ENCODE peak calls at places on chromosomes 4 and X, in eight cellular contexts. S is sigmoid colon, H is testis, N is adrenal gland, B is uterus, V is ovary, E is tibial nerve, F is endothelial cell of umbilical vein. D is an unnamed sample.

GRCh38 chrX:42135583-42136228 is 212.4 kb upstream of the CASK start:
- DNase-seq in E (no peak), N (no peak), F (no peak), S (no peak), H (no peak), V (no peak), B (no peak), D (no peak)

GRCh38 chr4:175953960-175954521 is 111.6 kb upstream of the WDR17 start:
- DNase-seq in S (no peak), E (no peak), V (no peak), B (no peak), N (no peak), H (no peak), F (no peak), D (peak; percentile 2)

GRCh38 chr4:68375667-68376559 is 26.0 kb upstream of the YTHDC1 start:
- DNase-seq in V (peak; percentile 15), N (peak; percentile 48), B (no peak), E (peak; percentile 33), H (peak; percentile 47), F (peak; percentile 67), S (no peak), D (peak; percentile 28)

GRCh38 chr4:6710282-6710681 is 617 bp upstream of the MRFAP1L1 start:
- DNase-seq in H (no peak), F (peak; percentile 9), B (no peak), E (no peak), S (no peak), V (no peak), N (no peak), D (no peak)

GRCh38 chr4:57162499-57163019 is 52.4 kb upstream of the IGFBP7 start:
- DNase-seq in V (no peak), E (no peak), S (no peak), N (no peak), B (no peak), F (no peak), H (no peak), D (no peak)

GRCh38 chrX:41381685-41382084 is 47.7 kb downstream of the DDX3X start:
- DNase-seq in N (peak; percentile 61), S (peak; percentile 79), B (peak; percentile 18), E (peak; percentile 12), F (peak; percentile 56), H (peak; percentile 18), V (peak; percentile 19), D (no peak)

GRCh38 chr4:114997596-114997995 is 115.8 kb downstream of the NDST4 start:
- DNase-seq in V (no peak), F (no peak), N (no peak), S (no peak), E (no peak), H (no peak), B (no peak), D (no peak)

GRCh38 chr4:81946996-81947395 is 426.8 kb downstream of the HNRNPD start:
- DNase-seq in H (no peak), B (no peak), N (no peak), V (no peak), E (no peak), S (no peak), F (no peak), D (no peak)

GRCh38 chr4:82268050-82268825 is 105.6 kb downstream of the HNRNPD start:
- DNase-seq in B (peak; percentile 30), S (peak; percentile 74), V (peak; percentile 53), E (peak; percentile 47), F (peak; percentile 37), N (peak; percentile 69), H (peak; percentile 76), D (no peak)

DNA sequence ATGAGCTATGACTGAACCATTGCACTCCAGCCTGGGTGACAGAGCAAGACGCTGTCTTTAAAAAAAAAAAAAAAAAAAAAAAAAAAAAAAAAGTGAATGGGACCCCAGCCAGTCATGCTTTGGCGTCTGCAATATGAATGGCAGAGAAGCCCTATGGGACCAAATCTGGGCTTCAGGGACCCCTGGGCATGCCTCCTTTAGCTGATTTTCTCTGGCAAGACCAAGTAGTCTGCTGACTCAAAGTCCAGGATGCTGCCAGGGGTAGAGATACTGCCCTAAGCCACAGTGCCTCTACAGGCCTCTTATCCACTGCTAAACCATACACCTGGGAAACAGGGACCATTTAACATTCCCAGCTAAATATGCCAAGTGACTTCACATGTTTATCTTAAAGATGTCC is 6.0 kb downstream of the RPS4X start:
- DNase-seq in B (no peak), H (no peak), N (no peak), V (no peak), S (no peak), F (no peak), E (no peak), D (no peak)
- TF ChIP-seq POLR2A in B (no peak), H (no peak), N (no peak), V (no peak), S (no peak), F (no peak), E (no peak), D (no peak)

DNA sequence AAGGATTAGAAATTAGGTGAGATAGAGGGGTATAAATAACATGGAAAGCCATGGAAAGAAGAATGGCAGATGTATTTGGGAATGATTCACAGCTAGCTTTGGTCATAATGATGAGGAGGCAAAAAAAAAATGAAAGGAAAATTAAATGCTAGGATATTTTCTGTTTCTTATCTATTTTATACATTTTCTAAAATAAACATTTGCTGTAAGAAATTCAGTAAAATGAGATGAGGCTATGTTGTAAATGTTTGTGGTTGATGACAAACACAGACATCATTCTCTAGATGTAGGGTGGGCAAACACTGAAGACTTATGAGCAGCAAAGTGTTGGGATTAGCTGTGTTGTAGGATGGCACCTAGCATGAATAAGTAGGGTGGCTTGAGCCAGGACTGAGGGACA is 407.1 kb downstream of the IL15 start:
- DNase-seq in N (no peak), B (no peak), F (no peak), V (no peak), H (no peak), E (no peak), S (no peak), D (no peak)
- TF ChIP-seq POLR2A in N (no peak), B (no peak), F (no peak), V (no peak), H (no peak), E (no peak), S (no peak), D (no peak)

GRCh38 chrX:136255543-136255942 is 4.3 kb upstream of the MAP7D3 start:
- DNase-seq in B (no peak), H (peak; percentile 22), F (no peak), E (peak; percentile 26), S (no peak), V (peak; percentile 41), N (no peak), D (no peak)

GRCh38 chrX:136246201-136246600 is 5.0 kb downstream of the MAP7D3 start:
- DNase-seq in B (no peak), H (no peak), S (no peak), V (no peak), E (no peak), N (no peak), F (no peak), D (no peak)

GRCh38 chrX:136251042-136251991 is at the start of gene MAP7D3:
- DNase-seq in E (peak; percentile 26), S (peak; percentile 82), F (peak; percentile 29), B (peak; percentile 65), N (peak; percentile 61), V (peak; percentile 56), H (peak; percentile 70), D (peak; percentile 62)

DNA sequence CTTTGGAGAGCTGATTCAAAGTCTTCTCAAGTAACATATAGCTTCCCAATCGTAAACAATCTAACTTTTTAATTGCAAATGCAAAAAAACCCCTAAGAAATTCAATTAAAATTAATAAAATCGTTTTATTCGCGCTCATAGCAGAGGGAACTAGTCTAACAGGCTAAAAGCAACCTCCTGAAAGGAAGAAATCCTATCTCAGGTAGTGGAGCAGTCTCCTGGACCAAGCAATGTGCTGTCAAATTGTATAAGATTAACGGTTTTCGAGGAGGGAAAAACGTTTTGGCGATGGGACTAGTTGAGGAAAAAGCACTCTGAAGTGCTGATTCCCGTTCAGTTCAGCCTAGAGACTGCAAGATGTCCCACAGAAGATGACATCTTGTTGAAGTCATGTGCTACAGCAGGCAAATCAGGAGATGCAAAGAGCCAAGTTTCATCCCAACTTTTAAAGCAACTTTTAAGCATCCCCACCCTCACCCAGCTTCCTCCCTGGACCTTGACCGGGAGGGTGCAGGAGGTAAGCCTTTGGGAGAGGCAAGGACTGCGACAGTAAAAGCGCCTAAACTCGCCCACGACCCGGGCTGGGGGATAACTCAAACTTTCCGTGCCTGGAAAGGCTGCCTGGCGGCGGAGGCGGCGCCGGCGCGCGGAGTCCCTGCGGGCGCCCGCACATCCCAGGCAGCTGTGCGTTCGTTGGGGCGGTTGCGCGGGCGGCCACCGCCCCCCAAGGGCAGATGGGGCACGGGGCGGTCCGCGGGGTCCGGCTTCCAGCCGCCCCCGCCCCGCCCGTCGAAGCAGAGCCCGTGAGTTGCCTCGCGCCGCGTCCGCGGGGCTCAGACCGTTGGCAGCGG is 784 bp downstream of the MAP7D3 start:
- DNase-seq in H (peak; percentile 23), V (no peak), F (peak; percentile 41), N (no peak), S (no peak), B (no peak), E (peak; percentile 14), D (peak; percentile 25)
- TF ChIP-seq POLR2A in H (no peak), V (no peak), F (no peak), N (no peak), S (no peak), B (no peak), E (no peak), D (no peak)

GRCh38 chr4:168835880-168836454 is 174.1 kb downstream of the CBR4 start:
- DNase-seq in F (no peak), B (no peak), E (no peak), H (no peak), S (no peak), N (no peak), V (no peak), D (no peak)

GRCh38 chr4:168831585-168831918 is 178.5 kb downstream of the CBR4 start:
- DNase-seq in S (no peak), V (no peak), E (no peak), H (no peak), N (no peak), F (no peak), B (no peak), D (no peak)

GRCh38 chr4:168832746-168833575 is 177.1 kb downstream of the CBR4 start:
- DNase-seq in H (peak; percentile 60), B (peak; percentile 62), F (peak; percentile 32), S (peak; percentile 81), E (peak; percentile 42), V (peak; percentile 60), N (peak; percentile 45), D (no peak)

GRCh38 chr4:168830777-168831512 is 179.1 kb downstream of the CBR4 start:
- DNase-seq in N (no peak), V (no peak), B (no peak), F (no peak), E (no peak), H (no peak), S (no peak), D (no peak)

DNA sequence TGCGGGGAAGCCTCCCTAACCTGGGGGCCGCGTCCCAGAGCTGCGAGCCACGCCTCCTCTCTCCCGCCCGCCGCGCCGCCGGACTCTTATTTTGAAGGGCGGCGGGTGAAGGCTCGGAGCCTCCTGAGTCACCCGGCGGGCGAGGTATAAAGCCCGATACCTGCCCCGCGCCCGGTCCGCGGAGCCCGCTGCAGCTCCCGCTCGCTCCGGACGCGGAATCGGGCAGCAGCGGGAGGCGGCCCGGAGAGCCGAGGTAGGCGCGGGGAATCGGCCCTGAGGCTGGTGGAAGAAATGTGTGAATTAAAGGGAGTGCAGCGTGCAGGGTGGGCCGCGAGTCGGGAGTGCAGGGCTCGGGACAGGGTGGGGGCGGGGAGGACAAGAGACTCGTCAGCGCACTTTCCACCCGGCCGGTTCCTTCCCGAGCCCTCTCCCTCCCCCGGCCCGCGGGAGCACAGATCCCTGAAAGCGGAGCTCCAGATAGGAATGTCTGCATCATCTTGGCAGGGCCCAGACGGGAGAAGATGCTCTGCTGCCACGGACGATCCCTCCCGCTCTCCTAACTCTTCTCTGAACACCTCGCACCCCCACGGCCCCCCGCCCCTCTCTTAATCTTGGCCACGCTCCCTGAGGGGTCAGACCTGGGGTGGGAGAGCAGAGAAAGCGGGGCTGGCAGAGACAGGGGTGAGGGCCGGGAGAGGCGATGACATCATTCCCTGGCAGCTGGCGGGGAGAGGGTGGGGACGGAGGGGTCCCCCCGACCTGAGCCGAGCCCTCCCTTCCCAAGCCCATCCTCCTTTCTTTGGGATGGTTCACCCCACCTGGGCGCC is 177.9 kb downstream of the CBR4 start:
- DNase-seq in B (peak; percentile 89), F (peak; percentile 78), V (peak; percentile 90), E (peak; percentile 82), N (peak; percentile 86), H (peak; percentile 92), S (peak; percentile 96), D (peak; percentile 59)
- TF ChIP-seq POLR2A in B (peak; percentile 80), F (peak; percentile 94), V (peak; percentile 97), E (peak; percentile 84), N (peak; percentile 91), H (peak; percentile 86), S (peak; percentile 98), D (no peak)

D was measured in GM12892.